ENCODE peak calls at places on chromosomes 2 and 18, in ten cellular contexts. O, Q, K, S, T, M, J, U, A and Z are unnamed samples.

GRCh38 chr2:67854798-67855197 is 208.0 kb downstream of the C1D start:
- DNase-seq in O (no peak), U (no peak), A (no peak), M (no peak), S (no peak), Q (no peak), K (no peak), T (no peak), J (no peak), Z (no peak)

GRCh38 chr2:3283206-3283605 is 94.4 kb downstream of the EIPR1 start:
- DNase-seq in J (no peak), S (no peak), M (no peak), T (no peak), K (no peak), O (no peak), U (no peak), A (no peak), Q (no peak), Z (no peak)

GRCh38 chr2:174971868-174972781 is 33.1 kb downstream of the CHN1 start:
- DNase-seq in J (no peak), Q (no peak), K (no peak), S (no peak), A (no peak), T (peak; percentile 40), O (peak; percentile 75), U (peak; percentile 68), M (peak; percentile 47), Z (no peak)

GRCh38 chr2:111691164-111691895 is 192.7 kb downstream of the ANAPC1 start:
- DNase-seq in U (no peak), M (no peak), Q (no peak), J (no peak), T (peak; percentile 33), A (no peak), K (no peak), O (no peak), S (no peak), Z (no peak)

GRCh38 chr18:50306944-50307343 is 19.5 kb upstream of the CXXC1 start:
- DNase-seq in Q (no peak), O (peak; percentile 16), T (peak; percentile 4), S (no peak), K (no peak), U (no peak), M (no peak), J (no peak), A (no peak), Z (no peak)

GRCh38 chr2:15448242-15448839 is 112.8 kb downstream of the NBAS start:
- DNase-seq in M (no peak), O (no peak), U (no peak), K (no peak), J (no peak), A (no peak), Q (no peak), T (no peak), S (no peak), Z (no peak)

GRCh38 chr2:238693337-238694093 is 154.4 kb upstream of the TWIST2 start:
- DNase-seq in O (no peak), Q (no peak), A (no peak), M (no peak), S (no peak), J (no peak), T (no peak), U (no peak), K (no peak), Z (no peak)

GRCh38 chr2:240889601-240890560 is 6.1 kb downstream of the MAB21L4 start:
- DNase-seq in U (peak; percentile 74), T (no peak), M (no peak), K (no peak), O (no peak), J (no peak), A (no peak), Q (no peak), S (no peak), Z (no peak)

GRCh38 chr2:127220807-127221527 is 868 bp upstream of the CYP27C1 start:
- DNase-seq in M (no peak), K (no peak), Q (no peak), U (no peak), J (no peak), S (no peak), A (no peak), T (no peak), O (no peak), Z (no peak)

GRCh38 chr2:15107137-15107536 is 454.0 kb downstream of the NBAS start:
- DNase-seq in M (peak; percentile 27), Q (no peak), U (no peak), S (no peak), A (no peak), T (no peak), O (peak; percentile 7), J (no peak), K (no peak), Z (no peak)

GRCh38 chr2:96888082-96889011 is 18.5 kb upstream of the SEMA4C start:
- DNase-seq in Q (no peak), J (no peak), M (no peak), A (no peak), K (peak; percentile 79), S (no peak), T (no peak), O (no peak), U (peak; percentile 80), Z (no peak)

GRCh38 chr2:30956995-30957394 is 149.7 kb upstream of the CAPN13 start:
- DNase-seq in M (no peak), T (no peak), J (no peak), K (no peak), Q (no peak), U (peak; percentile 22), A (no peak), S (no peak), O (no peak), Z (no peak)

GRCh38 chr2:124913873-124914272 is 888.8 kb downstream of the CNTNAP5 start:
- DNase-seq in Q (no peak), K (no peak), T (no peak), J (no peak), U (no peak), S (no peak), O (no peak), M (no peak), A (no peak), Z (no peak)

GRCh38 chr2:150608341-150608740 is 120.9 kb upstream of the RND3 start:
- DNase-seq in Q (no peak), T (no peak), J (no peak), S (no peak), O (no peak), M (no peak), K (no peak), A (no peak), U (no peak), Z (no peak)

GRCh38 chr18:23971656-23972230 is 42.8 kb upstream of the TTC39C start:
- DNase-seq in U (no peak), T (no peak), M (no peak), Q (no peak), J (no peak), K (no peak), A (no peak), O (no peak), S (no peak), Z (no peak)

GRCh38 chr2:8676191-8676914 is 5.5 kb upstream of the ID2 start:
- DNase-seq in Q (no peak), T (peak; percentile 86), O (peak; percentile 78), M (peak; percentile 92), U (peak; percentile 86), S (no peak), K (peak; percentile 96), A (no peak), J (no peak), Z (no peak)

GRCh38 chr2:28691774-28692281 is 59.8 kb upstream of the PPP1CB start:
- DNase-seq in K (peak; percentile 81), J (no peak), U (no peak), T (peak; percentile 78), M (peak; percentile 23), O (peak; percentile 82), A (no peak), S (no peak), Q (no peak), Z (no peak)

GRCh38 chr2:189940913-189941312 is 121.6 kb downstream of the MSTN start:
- DNase-seq in S (no peak), A (no peak), U (no peak), Q (no peak), K (no peak), M (no peak), O (no peak), J (no peak), T (no peak), Z (no peak)

GRCh38 chr2:189937691-189938090 is 124.8 kb downstream of the MSTN start:
- DNase-seq in T (no peak), S (no peak), K (no peak), J (no peak), M (no peak), O (peak; percentile 12), Q (no peak), A (no peak), U (no peak), Z (no peak)

GRCh38 chr2:189943009-189943408 is 119.5 kb downstream of the MSTN start:
- DNase-seq in U (no peak), M (no peak), T (no peak), A (no peak), S (no peak), J (no peak), Q (no peak), O (no peak), K (no peak), Z (no peak)
- H3K9me3 ChIP-seq in U (no peaks in the 10 kb centered on the region), M (peaks cover 34% of the 10 kb centered on the region), T (no peaks in the 10 kb centered on the region), A (no peaks in the 10 kb centered on the region), S (peaks cover 5% of the 10 kb centered on the region), J (no peaks in the 10 kb centered on the region), Q (peaks cover 19% of the 10 kb centered on the region), O (peaks cover 33% of the 10 kb centered on the region), K (no peaks in the 10 kb centered on the region), Z (no peaks in the 10 kb centered on the region)

GRCh38 chr2:119794237-119794636 is 34.5 kb downstream of the PTPN4 start:
- DNase-seq in Q (no peak), S (no peak), T (no peak), J (no peak), K (no peak), O (no peak), A (no peak), M (no peak), U (no peak), Z (no peak)
- H3K9me3 ChIP-seq in Q (peaks cover 24% of the 10 kb centered on the region), S (no peaks in the 10 kb centered on the region), T (no peaks in the 10 kb centered on the region), J (no peaks in the 10 kb centered on the region), K (no peaks in the 10 kb centered on the region), O (peaks cover 5% of the 10 kb centered on the region), A (peaks cover 3% of the 10 kb centered on the region), M (peaks cover 44% of the 10 kb centered on the region), U (no peaks in the 10 kb centered on the region), Z (peaks cover 2% of the 10 kb centered on the region)

DNA sequence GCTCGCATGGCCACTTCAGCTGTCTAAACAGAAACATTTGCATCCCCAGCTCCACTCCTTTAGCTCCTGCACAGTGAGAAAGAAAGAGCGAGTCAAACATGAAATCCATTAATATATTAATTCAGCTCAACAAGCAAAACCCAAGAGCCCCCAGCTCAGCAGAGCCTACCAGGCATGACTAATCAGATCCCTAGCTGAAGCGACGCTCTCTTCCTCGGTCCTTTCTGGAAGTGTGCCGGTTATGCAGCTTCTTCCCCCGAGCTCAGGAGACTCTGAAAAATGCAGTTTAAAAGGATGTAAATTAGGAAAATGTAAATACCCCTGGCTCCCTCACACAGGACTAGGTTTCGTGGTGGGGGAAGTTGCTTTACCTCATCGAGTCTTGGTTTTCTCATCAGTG is 221.5 kb downstream of the ANKRD30B start:
- DNase-seq in U (no peak), S (no peak), O (no peak), M (no peak), A (no peak), J (no peak), T (no peak), K (no peak), Q (no peak), Z (no peak)
- H3K9me3 ChIP-seq in U (no peaks in the 10 kb centered on the region), S (no peaks in the 10 kb centered on the region), O (peaks cover 26% of the 10 kb centered on the region), M (no peaks in the 10 kb centered on the region), A (no peaks in the 10 kb centered on the region), J (no peaks in the 10 kb centered on the region), T (no peaks in the 10 kb centered on the region), K (no peaks in the 10 kb centered on the region), Q (no peaks in the 10 kb centered on the region), Z (no peaks in the 10 kb centered on the region)

GRCh38 chr2:95234806-95235205 is 27.5 kb downstream of the ZNF892 start:
- DNase-seq in Q (no peak), O (no peak), A (no peak), S (no peak), M (no peak), J (no peak), U (no peak), T (no peak), K (no peak), Z (no peak)
- H3K9me3 ChIP-seq in Q (peaks cover 7% of the 10 kb centered on the region), O (no peaks in the 10 kb centered on the region), A (no peaks in the 10 kb centered on the region), S (no peaks in the 10 kb centered on the region), M (peaks cover 43% of the 10 kb centered on the region), J (no peaks in the 10 kb centered on the region), U (no peaks in the 10 kb centered on the region), T (no peaks in the 10 kb centered on the region), K (peaks cover 7% of the 10 kb centered on the region), Z (peaks cover 7% of the 10 kb centered on the region)